ENCODE peak calls at places on chromosomes 16 and 17, in five cellular contexts. U is naive thymus-derived CD8-positive, alpha-beta T cell; S is A673; D is non-pigmented ciliary epithelial cell; Z is HAP-1. M is an unnamed sample.

GRCh38 chr17:44044092-44044491 is 22.4 kb downstream of the LSM12 start:
- DNase-seq in D (no peak), U (no peak), S (no peak), Z (peak), M (no peak)

GRCh38 chr16:81779540-81780320 is 639 bp downstream of the PLCG2 start:
- DNase-seq in U (no peak), D (no peak), Z (peak), S (no peak), M (peak)

GRCh38 chr17:62761884-62762283 is 46.2 kb downstream of the MARCHF10 start:
- DNase-seq in U (no peak), S (no peak), Z (peak), D (no peak), M (no peak)

GRCh38 chr16:11497851-11498289 is 88.8 kb downstream of the LITAF start:
- DNase-seq in S (peak), D (no peak), Z (no peak), U (no peak), M (no peak)

GRCh38 chr17:12107905-12108304 is 87.2 kb downstream of the MAP2K4 start:
- DNase-seq in D (no peak), U (no peak), Z (no peak), S (no peak), M (no peak)

GRCh38 chr17:77214328-77214727 is 73.6 kb downstream of the SEC14L1 start:
- DNase-seq in Z (no peak), U (no peak), D (no peak), S (no peak), M (no peak)

GRCh38 chr16:17602678-17603077 is 131.9 kb upstream of the XYLT1 start:
- DNase-seq in Z (no peak), D (no peak), S (no peak), U (no peak), M (no peak)

GRCh38 chr16:19396555-19397011 is 21.1 kb upstream of the TMC5 start:
- DNase-seq in U (no peak), S (no peak), Z (peak), D (no peak), M (no peak)

GRCh38 chr16:543301-544164 is 16.0 kb downstream of the CAPN15 start:
- DNase-seq in S (no peak), Z (no peak), U (no peak), D (no peak), M (no peak)

GRCh38 chr16:58723109-58723508 is 11.0 kb downstream of the GOT2 start:
- DNase-seq in D (no peak), Z (no peak), S (no peak), U (no peak), M (no peak)

GRCh38 chr17:71855000-71855399 is 265.8 kb upstream of the SOX9 start:
- DNase-seq in U (no peak), Z (no peak), S (peak), D (no peak), M (no peak)

GRCh38 chr16:85564277-85565051 is 48.7 kb upstream of the GSE1 start:
- DNase-seq in U (no peak), S (no peak), Z (no peak), D (no peak), M (no peak)

GRCh38 chr17:47652570-47652969 is 2.9 kb downstream of the KPNB1 start:
- DNase-seq in D (no peak), Z (no peak), U (no peak), S (no peak), M (no peak)

GRCh38 chr17:81609541-81610353 is 27.2 kb downstream of the NPLOC4 start:
- DNase-seq in U (no peak), Z (no peak), D (no peak), S (no peak), M (no peak)

GRCh38 chr17:17039911-17040310 is 2.3 kb upstream of the MPRIP start:
- DNase-seq in D (no peak), Z (no peak), S (no peak), U (no peak), M (no peak)

GRCh38 chr17:33163827-33164555 is 129.1 kb downstream of the ASIC2 start:
- DNase-seq in S (no peak), U (no peak), Z (no peak), D (no peak), M (no peak)

GRCh38 chr16:21166561-21166961 is 8.1 kb downstream of the LDAF1 start:
- DNase-seq in S (no peak), U (no peak), D (no peak), Z (peak), M (no peak)

GRCh38 chr16:50265260-50265659 is 1.1 kb upstream of the ADCY7 start:
- DNase-seq in S (no peak), D (no peak), U (no peak), Z (no peak), M (no peak)

GRCh38 chr17:82384730-82385429 is 13.3 kb downstream of the UTS2R start:
- DNase-seq in Z (no peak), D (no peak), U (no peak), S (no peak), M (no peak)

GRCh38 chr17:78665952-78666920 is 89.0 kb upstream of the DNAH17 start:
- DNase-seq in D (no peak), Z (no peak), S (no peak), U (no peak), M (peak)

GRCh38 chr17:76700627-76701470 is 9.9 kb downstream of the MXRA7 start:
- DNase-seq in U (no peak), D (peak), Z (no peak), S (no peak), M (no peak)

GRCh38 chr17:29102046-29102445 is 59.1 kb downstream of the PIPOX start:
- DNase-seq in U (no peak), S (no peak), Z (no peak), D (no peak), M (no peak)